ENCODE peak calls at places on chromosome 19, in six cellular contexts. One of them, this sample, is unnamed.
A peak's percentile ranks its signal among the peaks of the same experiment; 100 is the strongest.

GRCh38 chr19:53461866-53462265 is 5.7 kb upstream of the ZNF813 start:
- DNase-seq in GM23248: no peak
- DNase-seq in glutamatergic neuron: no peak
- DNase-seq in RWPE1: no peak
- DNase-seq in GM03348: no peak
- DNase-seq in body of pancreas: no peak
- DNase-seq in this sample: no peak

GRCh38 chr19:47284324-47284899 is 9.7 kb downstream of the INAFM1 start:
- DNase-seq in RWPE1: peak; percentile 17
- DNase-seq in body of pancreas: no peak
- DNase-seq in GM23248: peak; percentile 53
- DNase-seq in glutamatergic neuron: no peak
- DNase-seq in GM03348: peak; percentile 52
- DNase-seq in this sample: peak; percentile 54

GRCh38 chr19:40262422-40262821 is 22.7 kb downstream of the AKT2 start:
- DNase-seq in GM03348: no peak
- DNase-seq in GM23248: no peak
- DNase-seq in body of pancreas: no peak
- DNase-seq in RWPE1: no peak
- DNase-seq in glutamatergic neuron: no peak
- DNase-seq in this sample: no peak

GRCh38 chr19:35317464-35318043 is 11.4 kb upstream of the CD22 start:
- DNase-seq in GM23248: no peak
- DNase-seq in GM03348: no peak
- DNase-seq in glutamatergic neuron: no peak
- DNase-seq in RWPE1: no peak
- DNase-seq in body of pancreas: no peak
- DNase-seq in this sample: no peak

GRCh38 chr19:13033819-13034611 is 38.7 kb downstream of the NFIX start:
- DNase-seq in GM23248: peak; percentile 82
- DNase-seq in glutamatergic neuron: peak; percentile 73
- DNase-seq in RWPE1: peak; percentile 73
- DNase-seq in body of pancreas: peak; percentile 93
- DNase-seq in GM03348: peak; percentile 80
- DNase-seq in this sample: peak; percentile 78

GRCh38 chr19:18436651-18437478 is 1.1 kb downstream of the ISYNA1 start:
- DNase-seq in RWPE1: no peak
- DNase-seq in body of pancreas: peak; percentile 83
- DNase-seq in GM23248: peak; percentile 85
- DNase-seq in glutamatergic neuron: peak; percentile 82
- DNase-seq in GM03348: peak; percentile 88
- DNase-seq in this sample: peak; percentile 94

GRCh38 chr19:43739836-43740235 is 14.9 kb downstream of the SMG9 start:
- DNase-seq in body of pancreas: no peak
- DNase-seq in GM03348: no peak
- DNase-seq in RWPE1: peak; percentile 66
- DNase-seq in GM23248: no peak
- DNase-seq in glutamatergic neuron: no peak
- DNase-seq in this sample: no peak

GRCh38 chr19:37999309-38000213 is 92.6 kb downstream of the SIPA1L3 start:
- DNase-seq in RWPE1: peak; percentile 74
- DNase-seq in GM23248: peak; percentile 97
- DNase-seq in GM03348: peak; percentile 93
- DNase-seq in glutamatergic neuron: peak; percentile 56
- DNase-seq in body of pancreas: no peak
- DNase-seq in this sample: no peak

GRCh38 chr19:52464798-52465470 is 11.6 kb downstream of the ZNF578 start:
- DNase-seq in RWPE1: no peak
- DNase-seq in body of pancreas: no peak
- DNase-seq in GM03348: no peak
- DNase-seq in glutamatergic neuron: no peak
- DNase-seq in GM23248: peak; percentile 1
- DNase-seq in this sample: peak; percentile 69

GRCh38 chr19:3250675-3251074 is 26.2 kb downstream of the CELF5 start:
- DNase-seq in body of pancreas: no peak
- DNase-seq in GM23248: peak; percentile 43
- DNase-seq in glutamatergic neuron: peak; percentile 37
- DNase-seq in GM03348: peak; percentile 66
- DNase-seq in RWPE1: peak; percentile 35
- DNase-seq in this sample: peak; percentile 69

GRCh38 chr19:12995596-12996541 is 594 bp downstream of the NFIX start:
- DNase-seq in body of pancreas: peak; percentile 47
- DNase-seq in GM23248: peak; percentile 59
- DNase-seq in glutamatergic neuron: no peak
- DNase-seq in GM03348: peak; percentile 69
- DNase-seq in RWPE1: no peak
- DNase-seq in this sample: peak; percentile 86